ENCODE peak calls at places on chromosomes 13 and 19, in ten cellular contexts. N is tibial nerve, B is HCT116, H is body of pancreas, F is H54, Y is heart left ventricle, Z is right lobe of liver, R is gastrocnemius medialis, C is A549, Q is GM12891. I is an unnamed sample.

GRCh38 chr13:112803422-112803821 is 113.6 kb downstream of the ATP11A start:
- DNase-seq in Y (no peak), F (no peak), Q (no peak), N (no peak), R (no peak), H (no peak), B (no peak), Z (no peak), C (no peak), I (no peak)

GRCh38 chr13:89695343-89696257 is 1651.9 kb upstream of the MIR17HG start:
- DNase-seq in Q (no peak), F (peak), C (peak), Y (no peak), N (peak), H (peak), R (no peak), B (peak), Z (no peak), I (peak)

GRCh38 chr19:46696052-46696451 is 20.9 kb downstream of the PRKD2 start:
- DNase-seq in Y (peak), Q (no peak), R (no peak), F (no peak), B (no peak), C (no peak), H (no peak), Z (no peak), N (no peak), I (no peak)

GRCh38 chr19:44367024-44367423 is 10.5 kb upstream of the ZNF112 start:
- DNase-seq in Q (no peak), Z (no peak), F (no peak), N (no peak), R (no peak), Y (no peak), C (no peak), H (no peak), B (no peak), I (no peak)

GRCh38 chr19:13537454-13537853 is 31.2 kb upstream of the CACNA1A start:
- DNase-seq in Y (no peak), H (no peak), N (no peak), F (no peak), B (no peak), C (no peak), Z (no peak), Q (no peak), R (no peak), I (no peak)

GRCh38 chr13:40206241-40207109 is 460.0 kb downstream of the FOXO1 start:
- DNase-seq in N (no peak), Q (no peak), H (peak), F (no peak), R (no peak), B (no peak), C (no peak), Z (no peak), Y (no peak), I (peak)

GRCh38 chr13:101767096-101767495 is 314.6 kb downstream of the ITGBL1 start:
- DNase-seq in H (no peak), Y (no peak), N (no peak), C (no peak), Z (no peak), F (no peak), Q (no peak), B (no peak), R (no peak), I (no peak)

GRCh38 chr13:106533101-106533939 is 2.1 kb downstream of the EFNB2 start:
- DNase-seq in R (peak), Z (peak), H (peak), Q (no peak), N (peak), C (peak), Y (peak), B (no peak), F (peak), I (peak)

GRCh38 chr13:25455146-25455545 is 83.4 kb downstream of the ATP8A2 start:
- DNase-seq in B (no peak), Y (no peak), F (no peak), Q (no peak), H (no peak), Z (no peak), N (no peak), C (no peak), R (no peak), I (no peak)

GRCh38 chr19:3606174-3606689 is 443 bp downstream of the TBXA2R start:
- DNase-seq in H (peak), Q (no peak), B (peak), N (no peak), Z (peak), C (no peak), F (peak), Y (no peak), R (no peak), I (no peak)

GRCh38 chr19:18468517-18468916 is 30.6 kb upstream of the ISYNA1 start:
- DNase-seq in Y (peak), B (no peak), C (no peak), R (peak), Q (no peak), N (no peak), F (peak), Z (peak), H (peak), I (no peak)

GRCh38 chr19:11096210-11096841 is 7.1 kb downstream of the LDLR start:
- DNase-seq in Q (no peak), Z (no peak), Y (peak), C (no peak), H (no peak), F (no peak), B (no peak), R (no peak), N (no peak), I (peak)

GRCh38 chr19:6393982-6394412 is 1.0 kb upstream of the GTF2F1 start:
- DNase-seq in H (no peak), R (peak), Y (no peak), B (no peak), C (no peak), F (no peak), N (no peak), Z (no peak), Q (peak), I (no peak)

GRCh38 chr13:73056054-73056962 is 2.5 kb upstream of the KLF5 start:
- DNase-seq in Y (no peak), C (peak), F (peak), R (no peak), Z (no peak), N (no peak), Q (no peak), B (peak), H (no peak), I (peak)

GRCh38 chr13:32267836-32268439 is 47.2 kb downstream of the ZAR1L start:
- DNase-seq in C (no peak), Q (peak), H (peak), R (no peak), Y (no peak), F (no peak), B (peak), Z (no peak), N (no peak), I (no peak)

GRCh38 chr13:53104120-53104519 is 75.5 kb downstream of the OLFM4 start:
- DNase-seq in R (no peak), Q (no peak), Z (no peak), H (no peak), N (no peak), F (no peak), C (no peak), Y (no peak), B (no peak), I (no peak)

GRCh38 chr19:33376423-33376822 is 2.9 kb downstream of the CEBPG start:
- DNase-seq in Q (no peak), R (no peak), B (peak), Z (peak), N (peak), H (peak), Y (peak), F (peak), C (peak), I (peak)

GRCh38 chr13:75326173-75327131 is 155.5 kb downstream of the TBC1D4 start:
- DNase-seq in H (no peak), F (no peak), Z (no peak), R (no peak), C (no peak), Q (peak), N (no peak), B (no peak), Y (peak), I (peak)

GRCh38 chr19:35142531-35143230 is 374 bp upstream of the FXYD7 start:
- DNase-seq in N (no peak), F (no peak), R (no peak), Y (peak), C (peak), Q (peak), H (peak), Z (no peak), B (no peak), I (no peak)

DNA sequence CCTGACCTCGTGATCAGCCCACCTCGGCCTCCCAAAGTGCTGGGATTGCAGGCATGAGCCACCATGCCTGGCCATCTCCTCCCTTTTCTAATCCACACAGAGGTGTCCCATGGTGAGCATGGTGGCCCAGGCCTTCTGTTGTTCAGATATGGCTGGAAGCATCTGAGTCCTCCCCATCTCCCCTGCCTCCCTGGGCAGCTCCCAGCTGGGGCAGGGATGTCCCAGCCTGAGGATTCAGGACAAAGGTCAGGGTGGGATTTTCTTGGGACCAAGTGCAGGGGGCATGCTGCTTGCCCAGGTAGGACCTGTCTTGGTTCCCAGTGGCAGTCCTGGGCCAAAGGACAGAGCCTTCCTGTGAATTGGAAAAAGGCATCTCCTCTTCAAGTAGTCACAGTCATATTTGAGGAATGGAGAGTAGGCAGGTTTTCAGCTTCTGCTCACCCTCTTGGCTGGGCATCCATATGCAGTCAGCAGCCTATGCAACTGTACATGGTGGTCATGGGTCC is 10.8 kb downstream of the ADGRE2 start:
- DNase-seq in Q (no peak), Y (no peak), C (no peak), H (no peak), B (no peak), N (no peak), R (no peak), Z (no peak), F (no peak), I (no peak)
- TF ChIP-seq POLR2A in Q (no peak), Y (no peak), C (no peak), H (no peak), B (no peak), N (no peak), R (no peak), Z (no peak), F (no peak), I (no peak)

DNA sequence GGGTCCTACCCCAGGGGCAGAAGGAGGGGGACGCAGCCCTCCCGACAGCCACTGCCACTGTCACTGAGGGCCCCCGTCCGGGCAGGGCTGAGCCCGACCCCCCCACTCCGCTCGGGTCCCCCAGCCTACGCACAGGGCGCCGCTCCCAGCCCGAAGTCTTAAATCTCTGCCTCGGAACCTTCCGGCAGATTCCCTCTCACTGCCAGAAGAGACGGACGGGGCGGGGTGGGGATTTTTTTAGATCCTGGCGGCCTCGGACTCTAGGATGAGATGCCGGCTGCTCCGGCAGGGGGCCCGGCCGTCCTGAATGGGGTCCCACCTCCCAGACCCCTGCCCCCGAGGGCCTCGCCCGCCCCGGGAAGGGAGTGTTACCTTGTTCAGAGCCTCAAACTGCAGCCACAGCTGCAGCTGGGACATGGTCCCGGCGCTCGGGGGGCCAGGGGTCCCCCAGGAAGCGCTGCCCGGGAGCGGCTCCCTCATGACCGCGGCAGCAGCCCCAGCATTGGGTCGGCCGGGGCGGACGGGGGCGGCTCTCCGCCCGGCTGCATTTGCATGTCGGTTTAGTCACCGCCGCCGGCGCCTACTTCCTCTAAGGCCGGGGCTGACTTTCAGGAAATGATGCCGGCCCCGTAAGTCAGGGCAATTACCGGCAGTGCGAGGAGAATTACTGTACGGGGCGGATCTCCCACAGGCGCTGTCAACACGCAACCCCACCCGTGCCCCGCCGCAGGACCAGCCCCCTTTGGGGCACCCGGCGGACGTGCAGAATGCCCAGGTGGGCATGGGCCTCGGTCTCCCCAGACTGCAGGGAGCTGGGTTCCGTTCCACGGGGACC is 28.1 kb downstream of the GPX4 start:
- DNase-seq in R (peak), B (no peak), Y (peak), Q (peak), Z (no peak), H (peak), F (peak), N (peak), C (no peak), I (peak)
- TF ChIP-seq POLR2A in R (peak), B (no peak), Y (peak), Q (peak), Z (peak), H (peak), F (peak), N (no peak), C (no peak), I (peak)

DNA sequence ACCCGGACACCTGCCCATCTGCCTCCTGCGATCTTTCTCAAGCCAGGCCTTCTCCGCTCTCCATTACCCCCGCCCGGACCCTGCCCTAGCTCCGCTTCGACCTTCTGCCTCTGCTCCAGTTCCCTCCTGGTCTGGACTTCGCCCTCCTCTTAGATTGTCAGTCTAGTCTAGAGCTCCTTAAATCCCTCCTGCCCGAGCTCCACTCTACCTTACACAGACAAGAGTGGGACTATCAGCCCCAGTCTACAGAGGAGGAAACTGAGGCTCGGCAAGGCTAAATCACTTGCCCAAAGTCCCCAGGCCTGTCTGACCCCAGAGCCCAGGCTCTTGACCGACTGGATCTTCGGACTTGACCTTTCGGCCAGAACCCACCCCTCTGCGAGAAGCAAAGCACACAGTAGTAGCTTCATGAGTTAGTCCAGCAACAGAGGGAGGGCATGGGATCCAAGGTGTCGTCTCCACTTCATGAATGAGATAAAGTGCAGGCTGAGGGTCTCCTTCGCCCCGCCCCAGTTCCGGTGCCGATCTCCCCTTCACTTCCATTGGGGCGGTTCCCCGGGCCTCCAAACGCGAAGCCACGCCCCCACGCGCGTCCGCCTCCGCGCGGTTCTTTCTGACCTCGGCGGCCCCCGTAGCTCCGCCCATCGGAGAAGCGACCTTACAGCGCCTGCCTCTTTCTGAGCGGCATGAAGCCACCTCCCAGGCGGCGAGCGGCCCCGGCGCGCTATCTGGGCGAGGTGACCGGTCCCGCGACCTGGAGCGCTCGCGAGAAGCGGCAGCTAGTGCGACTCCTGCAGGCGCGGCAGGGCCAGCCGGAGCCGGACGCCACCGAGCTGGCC is at the start of gene SNAPC2:
- DNase-seq in Y (peak), Z (peak), R (peak), H (peak), Q (peak), C (peak), F (peak), B (peak), N (peak), I (peak)
- TF ChIP-seq POLR2A in Y (peak), Z (peak), R (peak), H (peak), Q (no peak), C (peak), F (peak), B (no peak), N (no peak), I (no peak)

GRCh38 chr19:19645233-19645870 is 1.9 kb upstream of the GMIP start:
- DNase-seq in B (no peak), Z (no peak), Y (no peak), R (no peak), Q (no peak), N (no peak), C (no peak), F (no peak), H (no peak), I (no peak)
- TF ChIP-seq POLR2A in B (no peak), Z (no peak), Y (no peak), R (no peak), Q (no peak), N (no peak), C (no peak), F (no peak), H (no peak), I (no peak)

DNA sequence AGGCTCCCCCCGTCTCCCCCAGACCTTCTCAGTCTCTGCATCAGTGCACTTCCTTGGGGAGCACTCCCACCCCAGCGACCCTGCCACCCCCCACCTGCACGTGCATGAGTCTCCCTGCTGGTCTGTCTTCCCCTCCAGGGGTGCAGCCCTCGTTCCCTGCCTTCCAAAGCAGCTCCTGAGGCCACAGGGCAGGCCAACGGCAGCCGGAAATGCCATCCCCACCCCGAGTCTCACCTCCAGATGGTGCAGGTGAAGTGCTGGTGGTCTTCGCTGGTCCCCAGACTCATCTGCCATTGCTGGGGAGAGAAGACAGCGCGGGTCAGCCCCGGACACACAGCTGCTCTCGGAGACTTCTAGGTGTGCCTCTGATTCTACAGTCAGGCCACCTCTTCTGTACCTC is 5.5 kb downstream of the MYDGF start:
- DNase-seq in Y (no peak), R (no peak), H (no peak), Q (no peak), B (no peak), F (no peak), N (no peak), Z (no peak), C (no peak), I (no peak)
- TF ChIP-seq POLR2A in Y (no peak), R (no peak), H (no peak), Q (no peak), B (no peak), F (no peak), N (no peak), Z (no peak), C (no peak), I (no peak)

DNA sequence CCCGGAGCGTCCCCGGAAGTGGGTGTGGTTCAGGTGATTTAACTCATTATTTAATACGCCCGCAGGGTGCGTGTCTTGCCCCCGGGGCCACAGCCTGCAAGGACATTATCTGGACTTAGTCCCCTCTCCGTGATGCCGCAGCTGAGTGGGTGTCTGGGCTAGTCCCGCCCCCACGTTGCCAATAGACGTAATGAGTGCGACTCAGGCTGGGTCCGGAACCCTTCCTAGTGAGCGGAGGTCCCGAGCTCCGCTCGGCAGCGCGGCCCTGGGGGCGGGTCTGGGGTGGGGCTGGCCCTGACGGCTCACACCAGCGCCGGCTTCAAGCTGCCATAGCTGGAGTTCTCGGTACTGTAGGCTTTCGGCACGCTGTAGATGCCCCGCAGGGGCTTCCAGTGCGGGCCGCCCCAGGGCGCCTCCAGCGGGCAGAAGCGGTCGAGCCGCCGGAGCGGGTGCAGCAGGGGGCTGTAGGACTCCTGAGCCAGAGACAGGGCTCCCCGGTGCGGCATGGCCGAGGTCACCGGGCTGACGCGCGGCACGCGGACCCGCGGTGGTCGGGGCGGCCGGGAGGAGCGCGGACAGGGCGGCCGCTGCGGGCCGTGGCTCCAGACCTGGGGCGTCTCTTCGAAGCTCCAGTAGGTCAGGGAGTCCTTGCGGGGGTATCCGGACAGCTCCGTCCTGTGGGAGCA is 918 bp upstream of the LHB start:
- DNase-seq in C (peak), Y (peak), R (no peak), Q (peak), H (peak), N (no peak), B (peak), F (peak), Z (no peak), I (peak)
- TF ChIP-seq POLR2A in C (no peak), Y (no peak), R (no peak), Q (no peak), H (no peak), N (no peak), B (peak), F (peak), Z (no peak), I (no peak)

GRCh38 chr13:42751693-42752092 is 29.7 kb upstream of the FAM216B start:
- DNase-seq in B (no peak), C (no peak), Z (no peak), Y (no peak), N (no peak), Q (no peak), F (no peak), R (no peak), H (no peak), I (no peak)
- TF ChIP-seq POLR2A in B (no peak), C (no peak), Z (no peak), Y (no peak), N (no peak), Q (no peak), F (no peak), R (no peak), H (no peak), I (no peak)

GRCh38 chr13:104414181-104414580 is 1348.0 kb upstream of the SLC10A2 start:
- DNase-seq in N (no peak), F (no peak), R (no peak), Q (no peak), C (no peak), H (no peak), Y (no peak), Z (no peak), B (no peak), I (no peak)

GRCh38 chr13:104414771-104415170 is 1348.6 kb upstream of the SLC10A2 start:
- DNase-seq in Q (no peak), R (no peak), F (no peak), N (no peak), H (no peak), Y (no peak), C (no peak), Z (no peak), B (no peak), I (no peak)

GRCh38 chr13:104422668-104423067 is 1356.5 kb upstream of the SLC10A2 start:
- DNase-seq in Z (no peak), Y (no peak), Q (no peak), F (no peak), H (no peak), B (no peak), R (no peak), C (no peak), N (no peak), I (no peak)

DNA sequence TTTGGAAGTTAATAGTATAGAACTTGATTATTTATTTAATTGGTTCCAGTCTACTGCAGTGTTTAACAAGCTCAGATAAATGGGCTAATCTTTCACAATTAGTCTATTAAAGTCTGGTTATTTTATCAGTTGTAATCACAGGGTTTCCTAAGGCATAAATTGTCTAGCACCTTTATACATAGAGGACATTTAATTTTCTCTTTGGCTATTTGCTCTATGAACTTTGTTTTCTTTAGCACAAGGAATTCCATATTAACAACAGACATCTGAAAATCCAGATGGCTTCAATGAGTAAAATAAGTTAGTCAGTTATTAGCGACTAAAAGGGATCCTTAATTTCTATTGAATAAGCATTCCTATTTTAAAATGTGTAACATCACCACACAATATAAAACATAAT is 1350.8 kb upstream of the SLC10A2 start:
- DNase-seq in Y (no peak), C (no peak), N (no peak), F (no peak), Q (no peak), B (no peak), R (no peak), H (no peak), Z (no peak), I (no peak)
- TF ChIP-seq POLR2A in Y (no peak), C (no peak), N (no peak), F (no peak), Q (no peak), B (no peak), R (no peak), H (no peak), Z (no peak), I (no peak)